ENCODE peak calls at places on chromosomes 16 and 17, in four cellular contexts. J is IMR-90; R is OCI-LY7; Y is effector memory CD4-positive, alpha-beta T cell. N is an unnamed sample.

GRCh38 chr17:55237268-55237667 is 27.5 kb upstream of the HLF start:
- DNase-seq in J (no peak), R (peak), Y (no peak), N (no peak)

GRCh38 chr17:41516828-41517283 is 1.8 kb downstream of the KRT15 start:
- DNase-seq in J (no peak), R (no peak), Y (no peak), N (no peak)

GRCh38 chr16:75096730-75097129 is 19.9 kb downstream of the LDHD start:
- DNase-seq in J (no peak), R (no peak), Y (no peak), N (no peak)

GRCh38 chr16:3235856-3236669 is 1.1 kb upstream of the ZNF200 start:
- DNase-seq in J (no peak), R (no peak), Y (peak), N (no peak)

GRCh38 chr17:54754560-54754959 is 146.1 kb upstream of the TOM1L1 start:
- DNase-seq in J (no peak), R (peak), Y (no peak), N (no peak)

GRCh38 chr17:14337596-14338079 is 36.8 kb downstream of the HS3ST3B1 start:
- DNase-seq in J (no peak), R (no peak), Y (no peak), N (no peak)

GRCh38 chr16:56732832-56733231 is 2.9 kb downstream of the NUP93 start:
- DNase-seq in J (no peak), R (no peak), Y (no peak), N (no peak)

GRCh38 chr17:46030752-46031151 is 31.7 kb downstream of the STH start:
- DNase-seq in J (no peak), R (no peak), Y (no peak), N (no peak)

GRCh38 chr17:21573961-21574610 is 118.2 kb upstream of the KCNJ18 start:
- DNase-seq in J (peak), R (no peak), Y (peak), N (peak)

GRCh38 chr17:59510611-59511010 is 54.8 kb upstream of the DHX40 start:
- DNase-seq in J (no peak), R (no peak), Y (no peak), N (no peak)

GRCh38 chr17:66952031-66952524 is 12.4 kb upstream of the CACNG4 start:
- DNase-seq in J (peak), R (no peak), Y (no peak), N (no peak)

GRCh38 chr17:73489991-73490390 is 154.3 kb downstream of the SDK2 start:
- DNase-seq in J (no peak), R (no peak), Y (no peak), N (no peak)

GRCh38 chr16:28836761-28837064 is 9.4 kb downstream of the TUFM start:
- DNase-seq in J (no peak), R (no peak), Y (no peak), N (no peak)

GRCh38 chr16:84616515-84616914 is 1.4 kb downstream of the COTL1 start:
- DNase-seq in J (no peak), R (peak), Y (no peak), N (no peak)

GRCh38 chr16:23729503-23730424 is 16.7 kb upstream of the ERN2 start:
- DNase-seq in J (peak), R (no peak), Y (no peak), N (no peak)

GRCh38 chr16:50595854-50596253 is 47.7 kb downstream of the NKD1 start:
- DNase-seq in J (no peak), R (no peak), Y (no peak), N (no peak)

GRCh38 chr17:60163108-60163784 is 13.5 kb downstream of the CA4 start:
- DNase-seq in J (no peak), R (peak), Y (no peak), N (no peak)

GRCh38 chr16:4314532-4315184 is 1.2 kb upstream of the GLIS2 start:
- DNase-seq in J (peak), R (peak), Y (no peak), N (no peak)

GRCh38 chr16:2328428-2328827 is 12.1 kb downstream of the ABCA3 start:
- DNase-seq in J (no peak), R (no peak), Y (no peak), N (no peak)

GRCh38 chr17:17833664-17834357 is 3.0 kb downstream of the SREBF1 start:
- DNase-seq in J (no peak), R (peak), Y (no peak), N (no peak)

GRCh38 chr17:50080096-50080480 is 15.1 kb upstream of the PDK2 start:
- DNase-seq in J (no peak), R (no peak), Y (no peak), N (no peak)

GRCh38 chr17:50076221-50076590 is 18.9 kb upstream of the PDK2 start:
- DNase-seq in J (no peak), R (no peak), Y (no peak), N (no peak)

GRCh38 chr17:50076591-50077235 is 18.4 kb upstream of the PDK2 start:
- DNase-seq in J (no peak), R (no peak), Y (no peak), N (no peak)

GRCh38 chr17:50079334-50080095 is 15.6 kb upstream of the PDK2 start:
- DNase-seq in J (no peak), R (peak), Y (no peak), N (no peak)

GRCh38 chr17:50078430-50078829 is 16.7 kb upstream of the PDK2 start:
- DNase-seq in J (no peak), R (no peak), Y (no peak), N (no peak)
- H3K27ac ChIP-seq in J (no peak), R (no peak), Y (no peak), N (no peak)

GRCh38 chr17:47066841-47067682 is 88.0 kb upstream of the RPRML start:
- DNase-seq in J (peak), R (peak), Y (peak), N (peak)
- H3K27ac ChIP-seq in J (peak), R (peak), Y (peak), N (peak)

DNA sequence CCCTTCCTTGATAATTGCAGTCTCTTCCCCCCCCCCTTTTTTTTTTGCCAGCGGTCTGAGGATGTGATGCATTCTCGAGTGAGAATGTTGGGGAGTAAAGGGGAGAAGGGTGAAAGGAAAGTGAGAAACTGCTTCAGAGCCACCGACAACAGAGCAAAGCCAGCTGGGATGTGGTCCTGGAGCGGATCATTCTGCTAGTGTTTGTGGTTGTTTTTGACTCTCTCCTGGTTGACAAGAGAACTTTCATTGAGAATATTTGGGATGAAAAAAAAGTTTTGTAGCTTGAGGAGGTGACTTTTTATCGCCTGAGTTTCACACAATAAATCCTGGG is 1.3 kb downstream of the NF1 start:
- DNase-seq in J (no peak), R (no peak), Y (no peak), N (no peak)
- H3K27ac ChIP-seq in J (peak), R (no peak), Y (no peak), N (peak)

GRCh38 chr17:81655378-81656117 is 794 bp downstream of the PDE6G start:
- DNase-seq in J (no peak), R (no peak), Y (no peak), N (no peak)
- H3K27ac ChIP-seq in J (no peak), R (no peak), Y (no peak), N (no peak)

DNA sequence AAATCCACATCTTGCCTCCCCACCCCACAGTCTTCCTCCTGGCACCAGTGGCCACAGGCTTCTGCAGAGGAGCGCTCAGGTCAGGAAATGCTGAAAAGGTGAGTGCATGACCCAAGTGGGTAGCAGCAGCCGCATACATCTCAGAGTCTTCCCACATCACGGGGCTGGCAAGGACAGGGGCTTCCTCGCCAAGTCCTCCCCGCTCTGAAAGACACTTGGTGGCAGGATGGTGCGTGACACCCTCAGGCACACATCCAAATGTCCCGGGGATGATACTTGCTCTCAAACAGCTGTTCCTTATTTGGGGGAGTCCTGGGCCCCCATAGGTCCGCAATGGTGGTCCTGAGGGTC is 8.8 kb upstream of the SLC16A5 start:
- DNase-seq in J (no peak), R (no peak), Y (no peak), N (no peak)
- H3K27ac ChIP-seq in J (peak), R (no peak), Y (no peak), N (no peak)

GRCh38 chr17:27551701-27552466 is 79.1 kb upstream of the LGALS9 start:
- DNase-seq in J (peak), R (no peak), Y (no peak), N (no peak)
- H3K27ac ChIP-seq in J (no peak), R (no peak), Y (no peak), N (no peak)

GRCh38 chr17:56943505-56944125 is 17.2 kb downstream of the COIL start:
- DNase-seq in J (no peak), R (no peak), Y (no peak), N (no peak)

GRCh38 chr17:56947741-56948140 is 13.1 kb downstream of the COIL start:
- DNase-seq in J (no peak), R (no peak), Y (no peak), N (no peak)

GRCh38 chr17:56945938-56946337 is 14.9 kb downstream of the COIL start:
- DNase-seq in J (no peak), R (no peak), Y (no peak), N (no peak)

GRCh38 chr17:56949595-56949994 is 11.3 kb downstream of the COIL start:
- DNase-seq in J (no peak), R (no peak), Y (no peak), N (no peak)

GRCh38 chr17:56948491-56948890 is 12.4 kb downstream of the COIL start:
- DNase-seq in J (peak), R (no peak), Y (no peak), N (no peak)
- H3K27ac ChIP-seq in J (no peak), R (no peak), Y (no peak), N (no peak)

GRCh38 chr17:40323731-40324650 is 15.0 kb downstream of the RARA start:
- DNase-seq in J (peak), R (no peak), Y (peak), N (no peak)
- H3K27ac ChIP-seq in J (peak), R (no peak), Y (peak), N (peak)

DNA sequence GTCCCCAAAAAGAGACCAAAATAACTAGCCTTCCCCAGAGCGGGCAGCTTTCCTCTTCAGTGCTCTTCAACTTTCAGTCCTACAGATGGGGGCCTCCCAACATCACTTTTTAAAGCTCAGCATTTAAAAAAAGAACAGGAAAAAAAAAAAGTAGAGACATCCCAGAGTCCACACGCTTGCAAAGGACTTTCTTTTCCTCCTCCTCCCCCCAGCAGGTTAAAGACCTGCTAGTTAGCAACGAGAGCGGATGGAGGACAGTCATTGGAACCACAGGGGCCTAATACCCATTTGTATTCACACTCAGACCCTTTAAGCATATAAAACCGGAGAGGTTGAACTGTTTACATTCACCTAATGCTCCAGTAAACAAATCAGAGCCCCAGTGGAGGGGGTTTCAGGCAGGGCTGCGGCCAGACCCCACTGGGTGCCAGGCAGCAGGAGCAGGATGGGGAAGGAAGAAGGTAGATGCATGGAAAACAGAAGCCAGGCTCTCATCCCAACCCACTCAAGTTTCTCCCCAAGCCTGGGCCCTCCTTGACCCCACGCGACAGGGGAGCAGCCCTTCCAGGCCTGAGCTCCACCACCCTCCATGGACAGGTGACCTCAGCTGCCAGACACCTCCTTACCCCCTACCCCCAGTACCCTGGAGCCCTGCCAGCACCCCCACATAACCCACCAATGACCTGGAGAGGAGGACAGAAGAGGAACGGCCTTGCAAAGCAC is 15.2 kb downstream of the ZFHX3 start:
- DNase-seq in J (no peak), R (no peak), Y (no peak), N (no peak)
- H3K27ac ChIP-seq in J (no peak), R (no peak), Y (no peak), N (peak)

DNA sequence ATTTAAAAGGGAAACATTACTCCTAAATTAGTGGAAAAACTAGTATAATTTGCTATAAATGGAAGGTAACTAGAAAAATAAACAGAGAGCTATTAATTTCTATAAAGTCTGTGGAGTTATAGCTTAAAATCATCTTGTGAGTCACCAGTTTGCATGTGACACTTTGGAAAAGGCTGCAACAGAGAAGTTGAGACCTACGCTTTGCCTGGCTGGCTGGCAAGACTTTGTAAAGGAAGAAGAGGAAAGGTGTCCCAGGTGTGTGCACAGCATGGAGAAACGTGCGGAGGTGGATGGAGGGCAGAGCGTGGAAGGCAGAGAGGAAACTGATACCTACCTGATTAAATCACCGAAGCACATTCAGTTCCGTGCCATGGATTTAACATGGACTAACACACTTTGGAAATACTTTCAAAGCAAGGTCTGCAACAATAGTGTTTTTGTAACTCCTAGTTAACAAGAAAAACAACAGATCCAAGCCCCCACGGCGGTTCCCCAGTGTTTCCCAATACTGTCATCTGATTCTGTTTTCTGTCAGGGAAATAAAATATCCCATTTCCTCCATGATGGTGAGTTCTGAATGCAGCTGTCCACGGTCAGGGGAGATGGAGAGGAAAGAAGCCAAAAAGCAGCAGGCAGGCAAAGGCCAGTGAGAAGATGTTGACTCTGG is 134.8 kb downstream of the XYLT1 start:
- DNase-seq in J (peak), R (no peak), Y (no peak), N (no peak)
- H3K27ac ChIP-seq in J (no peak), R (no peak), Y (no peak), N (no peak)